ENCODE peak calls at places on chromosome 20, in eight cellular contexts. One of them, this sample, is unnamed.

GRCh38 chr20:13545755-13546154 is 93.0 kb downstream of the TASP1 start:
- DNase-seq in body of pancreas: no peak
- DNase-seq in stomach: no peak
- DNase-seq in upper lobe of left lung: no peak
- DNase-seq in ovary: no peak
- DNase-seq in uterus: no peak
- DNase-seq in GM12892: no peak
- DNase-seq in heart left ventricle: no peak
- DNase-seq in this sample: no peak

GRCh38 chr20:32455171-32455900 is 97.2 kb downstream of the ASXL1 start:
- DNase-seq in body of pancreas: peak; percentile 16
- DNase-seq in stomach: no peak
- DNase-seq in upper lobe of left lung: no peak
- DNase-seq in ovary: no peak
- DNase-seq in uterus: no peak
- DNase-seq in GM12892: no peak
- DNase-seq in heart left ventricle: peak; percentile 24
- DNase-seq in this sample: no peak

GRCh38 chr20:32356935-32357868 is 929 bp upstream of the ASXL1 start:
- DNase-seq in body of pancreas: peak; percentile 51
- DNase-seq in stomach: no peak
- DNase-seq in upper lobe of left lung: no peak
- DNase-seq in ovary: no peak
- DNase-seq in uterus: peak; percentile 29
- DNase-seq in GM12892: no peak
- DNase-seq in heart left ventricle: peak; percentile 35
- DNase-seq in this sample: no peak

GRCh38 chr20:61935926-61936700 is 129.6 kb downstream of the TAF4 start:
- DNase-seq in body of pancreas: no peak
- DNase-seq in stomach: no peak
- DNase-seq in upper lobe of left lung: no peak
- DNase-seq in ovary: no peak
- DNase-seq in uterus: no peak
- DNase-seq in GM12892: no peak
- DNase-seq in heart left ventricle: no peak
- DNase-seq in this sample: no peak

GRCh38 chr20:16241911-16242310 is 331.3 kb downstream of the KIF16B start:
- DNase-seq in body of pancreas: no peak
- DNase-seq in stomach: no peak
- DNase-seq in upper lobe of left lung: no peak
- DNase-seq in ovary: no peak
- DNase-seq in uterus: no peak
- DNase-seq in GM12892: no peak
- DNase-seq in heart left ventricle: no peak
- DNase-seq in this sample: no peak

GRCh38 chr20:25053207-25054132 is 4.5 kb downstream of the ACSS1 start:
- DNase-seq in body of pancreas: no peak
- DNase-seq in stomach: peak; percentile 26
- DNase-seq in upper lobe of left lung: no peak
- DNase-seq in ovary: peak; percentile 67
- DNase-seq in uterus: peak; percentile 81
- DNase-seq in GM12892: no peak
- DNase-seq in heart left ventricle: peak; percentile 83
- DNase-seq in this sample: no peak

GRCh38 chr20:38453941-38454340 is 18.7 kb upstream of the RALGAPB start:
- DNase-seq in body of pancreas: no peak
- DNase-seq in stomach: no peak
- DNase-seq in upper lobe of left lung: no peak
- DNase-seq in ovary: no peak
- DNase-seq in uterus: no peak
- DNase-seq in GM12892: no peak
- DNase-seq in heart left ventricle: no peak
- DNase-seq in this sample: no peak

GRCh38 chr20:57709823-57710799 is at the start of gene PMEPA1:
- DNase-seq in body of pancreas: peak; percentile 96
- DNase-seq in stomach: peak; percentile 94
- DNase-seq in upper lobe of left lung: peak; percentile 99
- DNase-seq in ovary: peak; percentile 95
- DNase-seq in uterus: peak; percentile 96
- DNase-seq in GM12892: peak; percentile 86
- DNase-seq in heart left ventricle: peak; percentile 97
- DNase-seq in this sample: peak; percentile 91

GRCh38 chr20:36385503-36385902 is 79.4 kb downstream of the DLGAP4 start:
- DNase-seq in body of pancreas: no peak
- DNase-seq in stomach: no peak
- DNase-seq in upper lobe of left lung: no peak
- DNase-seq in ovary: no peak
- DNase-seq in uterus: no peak
- DNase-seq in GM12892: no peak
- DNase-seq in heart left ventricle: no peak
- DNase-seq in this sample: no peak

GRCh38 chr20:19661717-19662637 is 96.1 kb upstream of the RIN2 start:
- DNase-seq in body of pancreas: peak; percentile 74
- DNase-seq in stomach: peak; percentile 71
- DNase-seq in upper lobe of left lung: no peak
- DNase-seq in ovary: peak; percentile 50
- DNase-seq in uterus: peak; percentile 77
- DNase-seq in GM12892: no peak
- DNase-seq in heart left ventricle: peak; percentile 40
- DNase-seq in this sample: peak; percentile 39

GRCh38 chr20:14717124-14718004 is 380.0 kb upstream of the FLRT3 start:
- DNase-seq in body of pancreas: no peak
- DNase-seq in stomach: no peak
- DNase-seq in upper lobe of left lung: no peak
- DNase-seq in ovary: no peak
- DNase-seq in uterus: no peak
- DNase-seq in GM12892: no peak
- DNase-seq in heart left ventricle: no peak
- DNase-seq in this sample: no peak

GRCh38 chr20:56974499-56975250 is 291.8 kb downstream of the BMP7 start:
- DNase-seq in body of pancreas: peak; percentile 62
- DNase-seq in stomach: peak; percentile 31
- DNase-seq in upper lobe of left lung: no peak
- DNase-seq in ovary: no peak
- DNase-seq in uterus: peak; percentile 47
- DNase-seq in GM12892: no peak
- DNase-seq in heart left ventricle: no peak
- DNase-seq in this sample: no peak

GRCh38 chr20:45629496-45630100 is at the start of gene WFDC10A:
- DNase-seq in body of pancreas: peak; percentile 50
- DNase-seq in stomach: peak; percentile 44
- DNase-seq in upper lobe of left lung: no peak
- DNase-seq in ovary: no peak
- DNase-seq in uterus: no peak
- DNase-seq in GM12892: no peak
- DNase-seq in heart left ventricle: peak; percentile 33
- DNase-seq in this sample: no peak

GRCh38 chr20:58586565-58587093 is 64.5 kb upstream of the STX16 start:
- DNase-seq in body of pancreas: no peak
- DNase-seq in stomach: no peak
- DNase-seq in upper lobe of left lung: no peak
- DNase-seq in ovary: no peak
- DNase-seq in uterus: no peak
- DNase-seq in GM12892: no peak
- DNase-seq in heart left ventricle: no peak
- DNase-seq in this sample: no peak

GRCh38 chr20:38165966-38166706 is 1.1 kb upstream of the TGM2 start:
- DNase-seq in body of pancreas: no peak
- DNase-seq in stomach: no peak
- DNase-seq in upper lobe of left lung: no peak
- DNase-seq in ovary: no peak
- DNase-seq in uterus: no peak
- DNase-seq in GM12892: no peak
- DNase-seq in heart left ventricle: no peak
- DNase-seq in this sample: no peak

GRCh38 chr20:57103146-57103800 is 163.2 kb downstream of the BMP7 start:
- DNase-seq in body of pancreas: no peak
- DNase-seq in stomach: no peak
- DNase-seq in upper lobe of left lung: no peak
- DNase-seq in ovary: no peak
- DNase-seq in uterus: no peak
- DNase-seq in GM12892: no peak
- DNase-seq in heart left ventricle: no peak
- DNase-seq in this sample: no peak

GRCh38 chr20:13276945-13277582 is 56.0 kb downstream of the ISM1 start:
- DNase-seq in body of pancreas: no peak
- DNase-seq in stomach: no peak
- DNase-seq in upper lobe of left lung: no peak
- DNase-seq in ovary: no peak
- DNase-seq in uterus: no peak
- DNase-seq in GM12892: no peak
- DNase-seq in heart left ventricle: no peak
- DNase-seq in this sample: no peak

GRCh38 chr20:2006452-2007381 is 12.9 kb upstream of the PDYN start:
- DNase-seq in body of pancreas: peak; percentile 4
- DNase-seq in stomach: peak; percentile 27
- DNase-seq in upper lobe of left lung: no peak
- DNase-seq in ovary: no peak
- DNase-seq in uterus: no peak
- DNase-seq in GM12892: no peak
- DNase-seq in heart left ventricle: no peak
- DNase-seq in this sample: no peak

GRCh38 chr20:43728686-43729255 is 2.0 kb upstream of the GTSF1L start:
- DNase-seq in body of pancreas: no peak
- DNase-seq in stomach: no peak
- DNase-seq in upper lobe of left lung: no peak
- DNase-seq in ovary: no peak
- DNase-seq in uterus: no peak
- DNase-seq in GM12892: no peak
- DNase-seq in heart left ventricle: no peak
- DNase-seq in this sample: no peak

GRCh38 chr20:47358672-47359532 is 2.4 kb upstream of the ZMYND8 start:
- DNase-seq in body of pancreas: peak; percentile 96
- DNase-seq in stomach: peak; percentile 91
- DNase-seq in upper lobe of left lung: no peak
- DNase-seq in ovary: peak; percentile 74
- DNase-seq in uterus: peak; percentile 88
- DNase-seq in GM12892: no peak
- DNase-seq in heart left ventricle: peak; percentile 86
- DNase-seq in this sample: no peak

GRCh38 chr20:47361268-47361665 is 4.8 kb upstream of the ZMYND8 start:
- DNase-seq in body of pancreas: no peak
- DNase-seq in stomach: no peak
- DNase-seq in upper lobe of left lung: no peak
- DNase-seq in ovary: no peak
- DNase-seq in uterus: no peak
- DNase-seq in GM12892: no peak
- DNase-seq in heart left ventricle: no peak
- DNase-seq in this sample: no peak

GRCh38 chr20:47360207-47360488 is 3.6 kb upstream of the ZMYND8 start:
- DNase-seq in body of pancreas: peak; percentile 88
- DNase-seq in stomach: peak; percentile 54
- DNase-seq in upper lobe of left lung: no peak
- DNase-seq in ovary: no peak
- DNase-seq in uterus: peak; percentile 73
- DNase-seq in GM12892: no peak
- DNase-seq in heart left ventricle: no peak
- DNase-seq in this sample: no peak

GRCh38 chr20:47359533-47360206 is 3.2 kb upstream of the ZMYND8 start:
- DNase-seq in body of pancreas: peak; percentile 60
- DNase-seq in stomach: no peak
- DNase-seq in upper lobe of left lung: no peak
- DNase-seq in ovary: no peak
- DNase-seq in uterus: no peak
- DNase-seq in GM12892: no peak
- DNase-seq in heart left ventricle: no peak
- DNase-seq in this sample: no peak

GRCh38 chr20:47360489-47361267 is 4.2 kb upstream of the ZMYND8 start:
- DNase-seq in body of pancreas: peak; percentile 86
- DNase-seq in stomach: peak; percentile 86
- DNase-seq in upper lobe of left lung: peak; percentile 91
- DNase-seq in ovary: peak; percentile 91
- DNase-seq in uterus: peak; percentile 85
- DNase-seq in GM12892: peak; percentile 38
- DNase-seq in heart left ventricle: peak; percentile 96
- DNase-seq in this sample: peak; percentile 40
- TF ChIP-seq POLR2A in body of pancreas: peak; percentile 72
- TF ChIP-seq POLR2A in stomach: no peak
- TF ChIP-seq POLR2A in upper lobe of left lung: no peak
- TF ChIP-seq POLR2A in ovary: peak; percentile 59
- TF ChIP-seq POLR2A in uterus: peak; percentile 57
- TF ChIP-seq POLR2A in GM12892: peak; percentile 57
- TF ChIP-seq POLR2A in heart left ventricle: no peak
- TF ChIP-seq POLR2A in this sample: peak; percentile 75

GRCh38 chr20:3405139-3405538 is 2.3 kb downstream of the DNAAF9 start:
- DNase-seq in body of pancreas: no peak
- DNase-seq in stomach: no peak
- DNase-seq in upper lobe of left lung: no peak
- DNase-seq in ovary: no peak
- DNase-seq in uterus: no peak
- DNase-seq in GM12892: no peak
- DNase-seq in heart left ventricle: no peak
- DNase-seq in this sample: no peak
- TF ChIP-seq POLR2A in body of pancreas: no peak
- TF ChIP-seq POLR2A in stomach: no peak
- TF ChIP-seq POLR2A in upper lobe of left lung: no peak
- TF ChIP-seq POLR2A in ovary: no peak
- TF ChIP-seq POLR2A in uterus: no peak
- TF ChIP-seq POLR2A in GM12892: no peak
- TF ChIP-seq POLR2A in heart left ventricle: no peak
- TF ChIP-seq POLR2A in this sample: no peak

DNA sequence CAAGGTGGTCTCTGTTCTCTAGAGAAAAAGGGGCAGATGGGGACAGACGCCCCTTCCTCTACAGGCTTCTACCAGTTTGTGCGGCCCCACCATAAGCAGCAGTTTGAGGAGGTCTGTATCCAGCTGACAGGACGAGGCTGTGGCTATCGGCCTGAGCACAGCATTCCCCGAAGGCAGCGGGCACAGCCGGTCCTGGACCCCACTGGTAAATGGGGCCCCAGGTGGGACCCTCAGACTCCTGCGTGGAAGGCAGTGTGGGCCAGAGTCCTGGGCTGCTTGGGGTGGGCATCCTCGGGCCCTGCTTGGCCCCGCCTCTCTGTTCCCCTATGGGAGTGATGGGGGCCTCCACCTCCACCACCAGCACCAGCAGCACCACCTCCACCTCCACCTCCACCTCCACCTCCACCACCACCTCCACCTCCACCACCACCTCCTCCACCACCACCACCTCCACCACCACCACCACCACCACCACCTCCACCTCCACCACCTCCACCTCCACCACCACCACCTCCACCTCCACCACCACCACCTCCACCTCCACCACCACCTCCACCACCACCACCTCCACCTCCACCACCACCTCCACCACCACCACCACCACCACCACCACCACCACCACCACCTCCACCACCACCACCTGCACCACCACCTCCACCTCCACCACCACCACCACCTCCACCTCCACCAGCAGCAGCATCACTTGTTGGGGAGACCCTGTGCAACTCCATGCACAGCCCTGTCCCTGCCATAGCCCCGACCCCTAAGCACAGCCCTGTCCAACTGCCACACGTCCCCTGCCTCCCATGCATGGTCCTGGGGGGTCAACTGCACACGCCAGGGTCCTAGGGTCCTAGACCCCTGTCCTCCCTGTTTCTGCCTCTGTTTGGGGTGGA is 3.1 kb upstream of the TNFRSF6B start:
- DNase-seq in body of pancreas: no peak
- DNase-seq in stomach: no peak
- DNase-seq in upper lobe of left lung: no peak
- DNase-seq in ovary: no peak
- DNase-seq in uterus: peak; percentile 16
- DNase-seq in GM12892: no peak
- DNase-seq in heart left ventricle: peak; percentile 21
- DNase-seq in this sample: no peak
- TF ChIP-seq POLR2A in body of pancreas: no peak
- TF ChIP-seq POLR2A in stomach: no peak
- TF ChIP-seq POLR2A in upper lobe of left lung: no peak
- TF ChIP-seq POLR2A in ovary: no peak
- TF ChIP-seq POLR2A in uterus: no peak
- TF ChIP-seq POLR2A in GM12892: no peak
- TF ChIP-seq POLR2A in heart left ventricle: no peak
- TF ChIP-seq POLR2A in this sample: no peak

GRCh38 chr20:50283922-50284810 is 93.5 kb downstream of the CEBPB start:
- DNase-seq in body of pancreas: peak; percentile 82
- DNase-seq in stomach: peak; percentile 79
- DNase-seq in upper lobe of left lung: no peak
- DNase-seq in ovary: no peak
- DNase-seq in uterus: no peak
- DNase-seq in GM12892: no peak
- DNase-seq in heart left ventricle: peak; percentile 52
- DNase-seq in this sample: no peak
- TF ChIP-seq POLR2A in body of pancreas: peak; percentile 17
- TF ChIP-seq POLR2A in stomach: no peak
- TF ChIP-seq POLR2A in upper lobe of left lung: no peak
- TF ChIP-seq POLR2A in ovary: no peak
- TF ChIP-seq POLR2A in uterus: no peak
- TF ChIP-seq POLR2A in GM12892: no peak
- TF ChIP-seq POLR2A in heart left ventricle: no peak
- TF ChIP-seq POLR2A in this sample: no peak

This sample was measured in GM12891.